ENCODE peak calls at places on chromosomes 3 and 15, in ten cellular contexts. One of them, this sample, is unnamed.
A peak's percentile ranks its signal among the peaks of the same experiment; 100 is the strongest.

GRCh38 chr3:152834354-152835310 is at the start of gene P2RY1:
- DNase-seq in AG10803: peak; percentile 16
- DNase-seq in mesenchymal stem cell: peak; percentile 81
- DNase-seq in neural crest cell: peak; percentile 69
- DNase-seq in NAMALWA: no peak
- DNase-seq in activated CD8-positive, alpha-beta memory T cell treated with anti-CD3 and anti-CD28 coated beads for 48 hours: peak; percentile 12
- DNase-seq in RWPE1: peak; percentile 69
- DNase-seq in GM12891: peak; percentile 55
- DNase-seq in AG08396: peak; percentile 60
- DNase-seq in NCI-H1092: no peak
- DNase-seq in this sample: peak; percentile 74

GRCh38 chr3:127632441-127632840 is 3.5 kb downstream of the PODXL2 start:
- DNase-seq in AG10803: no peak
- DNase-seq in mesenchymal stem cell: no peak
- DNase-seq in neural crest cell: no peak
- DNase-seq in NAMALWA: no peak
- DNase-seq in activated CD8-positive, alpha-beta memory T cell treated with anti-CD3 and anti-CD28 coated beads for 48 hours: no peak
- DNase-seq in RWPE1: no peak
- DNase-seq in GM12891: no peak
- DNase-seq in AG08396: no peak
- DNase-seq in NCI-H1092: no peak
- DNase-seq in this sample: no peak

GRCh38 chr3:13420817-13421755 is 964 bp upstream of the NUP210 start:
- DNase-seq in AG10803: no peak
- DNase-seq in mesenchymal stem cell: no peak
- DNase-seq in neural crest cell: no peak
- DNase-seq in NAMALWA: no peak
- DNase-seq in activated CD8-positive, alpha-beta memory T cell treated with anti-CD3 and anti-CD28 coated beads for 48 hours: peak; percentile 46
- DNase-seq in RWPE1: no peak
- DNase-seq in GM12891: peak; percentile 46
- DNase-seq in AG08396: no peak
- DNase-seq in NCI-H1092: no peak
- DNase-seq in this sample: no peak

GRCh38 chr3:124512881-124513609 is 217.2 kb upstream of the UMPS start:
- DNase-seq in AG10803: no peak
- DNase-seq in mesenchymal stem cell: peak; percentile 7
- DNase-seq in neural crest cell: no peak
- DNase-seq in NAMALWA: no peak
- DNase-seq in activated CD8-positive, alpha-beta memory T cell treated with anti-CD3 and anti-CD28 coated beads for 48 hours: no peak
- DNase-seq in RWPE1: no peak
- DNase-seq in GM12891: no peak
- DNase-seq in AG08396: no peak
- DNase-seq in NCI-H1092: no peak
- DNase-seq in this sample: no peak

GRCh38 chr3:184332370-184333090 is 4.9 kb upstream of the FAM131A start:
- DNase-seq in AG10803: peak; percentile 87
- DNase-seq in mesenchymal stem cell: peak; percentile 89
- DNase-seq in neural crest cell: no peak
- DNase-seq in NAMALWA: no peak
- DNase-seq in activated CD8-positive, alpha-beta memory T cell treated with anti-CD3 and anti-CD28 coated beads for 48 hours: no peak
- DNase-seq in RWPE1: peak; percentile 85
- DNase-seq in GM12891: no peak
- DNase-seq in AG08396: peak; percentile 74
- DNase-seq in NCI-H1092: no peak
- DNase-seq in this sample: peak; percentile 94

GRCh38 chr3:190265126-190265525 is 57.1 kb downstream of the CLDN1 start:
- DNase-seq in AG10803: peak; percentile 58
- DNase-seq in mesenchymal stem cell: peak; percentile 28
- DNase-seq in neural crest cell: no peak
- DNase-seq in NAMALWA: no peak
- DNase-seq in activated CD8-positive, alpha-beta memory T cell treated with anti-CD3 and anti-CD28 coated beads for 48 hours: no peak
- DNase-seq in RWPE1: no peak
- DNase-seq in GM12891: no peak
- DNase-seq in AG08396: no peak
- DNase-seq in NCI-H1092: no peak
- DNase-seq in this sample: no peak

GRCh38 chr15:100457201-100457600 is 71.5 kb downstream of the CERS3 start:
- DNase-seq in AG10803: peak; percentile 3
- DNase-seq in mesenchymal stem cell: peak; percentile 36
- DNase-seq in neural crest cell: no peak
- DNase-seq in NAMALWA: no peak
- DNase-seq in activated CD8-positive, alpha-beta memory T cell treated with anti-CD3 and anti-CD28 coated beads for 48 hours: no peak
- DNase-seq in RWPE1: no peak
- DNase-seq in GM12891: no peak
- DNase-seq in AG08396: no peak
- DNase-seq in NCI-H1092: no peak
- DNase-seq in this sample: no peak

GRCh38 chr3:177724020-177724638 is 526.8 kb upstream of the TBL1XR1 start:
- DNase-seq in AG10803: no peak
- DNase-seq in mesenchymal stem cell: peak; percentile 45
- DNase-seq in neural crest cell: no peak
- DNase-seq in NAMALWA: no peak
- DNase-seq in activated CD8-positive, alpha-beta memory T cell treated with anti-CD3 and anti-CD28 coated beads for 48 hours: no peak
- DNase-seq in RWPE1: no peak
- DNase-seq in GM12891: no peak
- DNase-seq in AG08396: no peak
- DNase-seq in NCI-H1092: peak; percentile 69
- DNase-seq in this sample: no peak

GRCh38 chr15:20344601-20345400 is 196.8 kb downstream of the GOLGA6L6 start:
- DNase-seq in AG10803: no peak
- DNase-seq in mesenchymal stem cell: no peak
- DNase-seq in neural crest cell: no peak
- DNase-seq in NAMALWA: peak; percentile 14
- DNase-seq in activated CD8-positive, alpha-beta memory T cell treated with anti-CD3 and anti-CD28 coated beads for 48 hours: no peak
- DNase-seq in RWPE1: no peak
- DNase-seq in GM12891: no peak
- DNase-seq in AG08396: no peak
- DNase-seq in NCI-H1092: no peak
- DNase-seq in this sample: no peak

GRCh38 chr3:18137958-18138357 is 287.2 kb downstream of the SATB1 start:
- DNase-seq in AG10803: no peak
- DNase-seq in mesenchymal stem cell: no peak
- DNase-seq in neural crest cell: no peak
- DNase-seq in NAMALWA: no peak
- DNase-seq in activated CD8-positive, alpha-beta memory T cell treated with anti-CD3 and anti-CD28 coated beads for 48 hours: no peak
- DNase-seq in RWPE1: no peak
- DNase-seq in GM12891: no peak
- DNase-seq in AG08396: no peak
- DNase-seq in NCI-H1092: no peak
- DNase-seq in this sample: no peak

GRCh38 chr3:150787741-150788370 is 24.9 kb upstream of the SIAH2 start:
- DNase-seq in AG10803: peak; percentile 70
- DNase-seq in mesenchymal stem cell: peak; percentile 68
- DNase-seq in neural crest cell: peak; percentile 86
- DNase-seq in NAMALWA: peak; percentile 83
- DNase-seq in activated CD8-positive, alpha-beta memory T cell treated with anti-CD3 and anti-CD28 coated beads for 48 hours: peak; percentile 60
- DNase-seq in RWPE1: peak; percentile 49
- DNase-seq in GM12891: no peak
- DNase-seq in AG08396: peak; percentile 73
- DNase-seq in NCI-H1092: peak; percentile 50
- DNase-seq in this sample: no peak

GRCh38 chr3:133887075-133887950 is 8.4 kb downstream of the RAB6B start:
- DNase-seq in AG10803: no peak
- DNase-seq in mesenchymal stem cell: no peak
- DNase-seq in neural crest cell: no peak
- DNase-seq in NAMALWA: no peak
- DNase-seq in activated CD8-positive, alpha-beta memory T cell treated with anti-CD3 and anti-CD28 coated beads for 48 hours: no peak
- DNase-seq in RWPE1: no peak
- DNase-seq in GM12891: no peak
- DNase-seq in AG08396: no peak
- DNase-seq in NCI-H1092: no peak
- DNase-seq in this sample: no peak

GRCh38 chr15:71677352-71677751 is 133.0 kb upstream of the NR2E3 start:
- DNase-seq in AG10803: no peak
- DNase-seq in mesenchymal stem cell: no peak
- DNase-seq in neural crest cell: no peak
- DNase-seq in NAMALWA: no peak
- DNase-seq in activated CD8-positive, alpha-beta memory T cell treated with anti-CD3 and anti-CD28 coated beads for 48 hours: no peak
- DNase-seq in RWPE1: no peak
- DNase-seq in GM12891: no peak
- DNase-seq in AG08396: no peak
- DNase-seq in NCI-H1092: no peak
- DNase-seq in this sample: no peak

GRCh38 chr3:14879161-14879888 is 60.6 kb downstream of the FGD5 start:
- DNase-seq in AG10803: no peak
- DNase-seq in mesenchymal stem cell: no peak
- DNase-seq in neural crest cell: no peak
- DNase-seq in NAMALWA: no peak
- DNase-seq in activated CD8-positive, alpha-beta memory T cell treated with anti-CD3 and anti-CD28 coated beads for 48 hours: no peak
- DNase-seq in RWPE1: no peak
- DNase-seq in GM12891: no peak
- DNase-seq in AG08396: no peak
- DNase-seq in NCI-H1092: no peak
- DNase-seq in this sample: no peak

GRCh38 chr15:49190586-49190985 is 20.5 kb downstream of the GALK2 start:
- DNase-seq in AG10803: no peak
- DNase-seq in mesenchymal stem cell: no peak
- DNase-seq in neural crest cell: no peak
- DNase-seq in NAMALWA: peak; percentile 11
- DNase-seq in activated CD8-positive, alpha-beta memory T cell treated with anti-CD3 and anti-CD28 coated beads for 48 hours: no peak
- DNase-seq in RWPE1: no peak
- DNase-seq in GM12891: no peak
- DNase-seq in AG08396: no peak
- DNase-seq in NCI-H1092: no peak
- DNase-seq in this sample: no peak

GRCh38 chr15:100596792-100597191 is 5.2 kb downstream of the LINS1 start:
- DNase-seq in AG10803: no peak
- DNase-seq in mesenchymal stem cell: no peak
- DNase-seq in neural crest cell: no peak
- DNase-seq in NAMALWA: no peak
- DNase-seq in activated CD8-positive, alpha-beta memory T cell treated with anti-CD3 and anti-CD28 coated beads for 48 hours: peak; percentile 92
- DNase-seq in RWPE1: peak; percentile 49
- DNase-seq in GM12891: no peak
- DNase-seq in AG08396: no peak
- DNase-seq in NCI-H1092: no peak
- DNase-seq in this sample: peak; percentile 65

GRCh38 chr3:32877598-32877997 is 59.8 kb downstream of the TRIM71 start:
- DNase-seq in AG10803: no peak
- DNase-seq in mesenchymal stem cell: no peak
- DNase-seq in neural crest cell: no peak
- DNase-seq in NAMALWA: no peak
- DNase-seq in activated CD8-positive, alpha-beta memory T cell treated with anti-CD3 and anti-CD28 coated beads for 48 hours: no peak
- DNase-seq in RWPE1: no peak
- DNase-seq in GM12891: no peak
- DNase-seq in AG08396: no peak
- DNase-seq in NCI-H1092: no peak
- DNase-seq in this sample: no peak

GRCh38 chr3:129612350-129613204 is 6.1 kb upstream of the PLXND1 start:
- DNase-seq in AG10803: peak; percentile 42
- DNase-seq in mesenchymal stem cell: peak; percentile 46
- DNase-seq in neural crest cell: no peak
- DNase-seq in NAMALWA: no peak
- DNase-seq in activated CD8-positive, alpha-beta memory T cell treated with anti-CD3 and anti-CD28 coated beads for 48 hours: no peak
- DNase-seq in RWPE1: no peak
- DNase-seq in GM12891: no peak
- DNase-seq in AG08396: peak; percentile 43
- DNase-seq in NCI-H1092: no peak
- DNase-seq in this sample: no peak

GRCh38 chr3:187669675-187670504 is at the start of gene SST:
- DNase-seq in AG10803: peak; percentile 37
- DNase-seq in mesenchymal stem cell: peak; percentile 61
- DNase-seq in neural crest cell: peak; percentile 61
- DNase-seq in NAMALWA: peak; percentile 16
- DNase-seq in activated CD8-positive, alpha-beta memory T cell treated with anti-CD3 and anti-CD28 coated beads for 48 hours: no peak
- DNase-seq in RWPE1: peak; percentile 46
- DNase-seq in GM12891: no peak
- DNase-seq in AG08396: peak; percentile 44
- DNase-seq in NCI-H1092: no peak
- DNase-seq in this sample: no peak

GRCh38 chr15:39455502-39455991 is 125.3 kb upstream of the THBS1 start:
- DNase-seq in AG10803: peak; percentile 85
- DNase-seq in mesenchymal stem cell: peak; percentile 41
- DNase-seq in neural crest cell: no peak
- DNase-seq in NAMALWA: no peak
- DNase-seq in activated CD8-positive, alpha-beta memory T cell treated with anti-CD3 and anti-CD28 coated beads for 48 hours: no peak
- DNase-seq in RWPE1: peak; percentile 8
- DNase-seq in GM12891: no peak
- DNase-seq in AG08396: no peak
- DNase-seq in NCI-H1092: no peak
- DNase-seq in this sample: no peak

GRCh38 chr3:57221883-57222282 is 5.6 kb upstream of the APPL1 start:
- DNase-seq in AG10803: peak; percentile 49
- DNase-seq in mesenchymal stem cell: peak; percentile 54
- DNase-seq in neural crest cell: no peak
- DNase-seq in NAMALWA: no peak
- DNase-seq in activated CD8-positive, alpha-beta memory T cell treated with anti-CD3 and anti-CD28 coated beads for 48 hours: no peak
- DNase-seq in RWPE1: no peak
- DNase-seq in GM12891: no peak
- DNase-seq in AG08396: no peak
- DNase-seq in NCI-H1092: no peak
- DNase-seq in this sample: no peak